ENCODE peak calls at places on chromosomes 1 and 21, in five cellular contexts. W, L, G, F and Y are unnamed samples.

GRCh38 chr1:29119365-29119929 is 4.3 kb downstream of the TMEM200B start:
- DNase-seq in G (no peak), W (no peak), L (no peak), F (no peak), Y (no peak)

GRCh38 chr1:201085902-201086735 is 26.1 kb downstream of the CACNA1S start:
- DNase-seq in L (peak), W (peak), G (peak), F (peak), Y (peak)

GRCh38 chr21:44950351-44950750 is 10.5 kb downstream of the SLX9 start:
- DNase-seq in W (peak), G (no peak), L (no peak), F (no peak), Y (no peak)

GRCh38 chr1:48003741-48004503 is 6.7 kb upstream of the TRABD2B start:
- DNase-seq in F (no peak), W (no peak), G (peak), L (peak), Y (no peak)

GRCh38 chr1:198088360-198089071 is 68.3 kb upstream of the NEK7 start:
- DNase-seq in W (peak), L (no peak), F (peak), G (peak), Y (peak)

GRCh38 chr1:196467230-196467629 is 141.0 kb downstream of the KCNT2 start:
- DNase-seq in F (peak), G (no peak), L (no peak), W (no peak), Y (no peak)

GRCh38 chr1:205171369-205171768 is 40.1 kb downstream of the DSTYK start:
- DNase-seq in L (no peak), F (no peak), G (no peak), W (no peak), Y (no peak)

GRCh38 chr1:224617410-224618361 is 1.6 kb downstream of the CNIH3 start:
- DNase-seq in G (no peak), L (no peak), F (peak), W (no peak), Y (no peak)

GRCh38 chr1:227915564-227916553 is 31.9 kb downstream of the WNT9A start:
- DNase-seq in W (no peak), L (no peak), F (no peak), G (peak), Y (no peak)

GRCh38 chr1:200564319-200564718 is 56.2 kb downstream of the KIF14 start:
- DNase-seq in W (no peak), L (no peak), G (no peak), F (no peak), Y (no peak)

GRCh38 chr1:110223581-110223980 is 13.5 kb downstream of the KCNC4 start:
- DNase-seq in F (no peak), W (no peak), G (no peak), L (no peak), Y (no peak)

GRCh38 chr1:229848762-229849677 is 218.0 kb upstream of the GALNT2 start:
- DNase-seq in F (peak), W (no peak), G (peak), L (no peak), Y (peak)

GRCh38 chr1:111814642-111815041 is 58.9 kb downstream of the DDX20 start:
- DNase-seq in L (no peak), W (no peak), G (no peak), F (no peak), Y (no peak)

GRCh38 chr1:177209357-177209756 is 38.6 kb downstream of the BRINP2 start:
- DNase-seq in G (peak), L (peak), F (peak), W (peak), Y (peak)

GRCh38 chr21:43306911-43307676 is 119.8 kb downstream of the SIK1 start:
- DNase-seq in G (peak), F (peak), L (peak), W (peak), Y (peak)

GRCh38 chr1:201408815-201409200 is 9.7 kb upstream of the LAD1 start:
- DNase-seq in G (no peak), W (no peak), F (no peak), L (no peak), Y (no peak)

GRCh38 chr1:203166192-203166940 is 9.3 kb downstream of the MYBPH start:
- DNase-seq in L (no peak), W (no peak), F (no peak), G (no peak), Y (no peak)

GRCh38 chr1:109903371-109903930 is 7.2 kb upstream of the CSF1 start:
- DNase-seq in W (no peak), F (no peak), G (no peak), L (no peak), Y (no peak)

GRCh38 chr1:97632776-97633175 is 288.1 kb downstream of the DPYD start:
- DNase-seq in G (no peak), L (no peak), F (peak), W (no peak), Y (no peak)

GRCh38 chr1:89719502-89720306 is 86.8 kb downstream of the LRRC8C start:
- DNase-seq in W (no peak), F (peak), G (peak), L (no peak), Y (no peak)

GRCh38 chr1:42164551-42165420 is at the start of gene GUCA2A:
- DNase-seq in W (no peak), L (no peak), F (no peak), G (no peak), Y (no peak)

GRCh38 chr21:46096997-46097825 is 701 bp upstream of the COL6A2 start:
- DNase-seq in F (no peak), W (no peak), L (no peak), G (no peak), Y (no peak)

GRCh38 chr1:178532392-178532791 is 19.5 kb downstream of the TEX35 start:
- DNase-seq in F (peak), L (peak), G (peak), W (peak), Y (peak)

GRCh38 chr1:160460214-160460642 is 59.9 kb downstream of the VANGL2 start:
- DNase-seq in W (no peak), G (no peak), L (no peak), F (no peak), Y (no peak)
- TF ChIP-seq CTCF in W (no peak), G (no peak), L (no peak), F (no peak), Y (no peak)

GRCh38 chr1:75908717-75909152 is 23.5 kb downstream of the ASB17 start:
- DNase-seq in W (no peak), L (peak), F (peak), G (peak), Y (peak)
- TF ChIP-seq CTCF in W (no peak), L (peak), F (peak), G (peak), Y (peak)

GRCh38 chr1:2525896-2526823 is at the start of gene PANK4:
- DNase-seq in G (peak), W (peak), L (peak), F (peak), Y (peak)
- TF ChIP-seq CTCF in G (no peak), W (no peak), L (no peak), F (no peak), Y (no peak)

DNA sequence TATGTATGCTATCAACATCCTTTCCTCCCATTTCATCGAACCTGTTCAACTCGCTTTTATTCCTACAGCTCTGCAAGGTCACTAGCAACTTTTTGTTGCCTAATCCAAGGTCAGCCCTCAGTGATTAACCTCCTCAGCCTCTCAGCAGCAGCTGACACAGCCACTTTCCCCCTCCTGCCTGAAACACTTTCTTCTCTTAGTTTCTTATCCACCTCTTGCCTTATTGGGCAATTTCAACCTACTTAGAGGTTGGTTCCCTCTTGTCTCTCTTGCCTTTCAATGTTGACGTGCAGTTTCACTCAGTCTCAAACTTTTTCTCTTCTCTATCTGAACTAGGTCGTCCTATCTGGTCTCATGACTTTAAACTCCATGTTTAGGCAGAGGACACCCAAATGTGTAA is 156.3 kb downstream of the C1orf94 start:
- DNase-seq in L (no peak), G (no peak), F (no peak), W (no peak), Y (no peak)
- TF ChIP-seq CTCF in L (no peak), G (no peak), F (no peak), W (no peak), Y (no peak)

DNA sequence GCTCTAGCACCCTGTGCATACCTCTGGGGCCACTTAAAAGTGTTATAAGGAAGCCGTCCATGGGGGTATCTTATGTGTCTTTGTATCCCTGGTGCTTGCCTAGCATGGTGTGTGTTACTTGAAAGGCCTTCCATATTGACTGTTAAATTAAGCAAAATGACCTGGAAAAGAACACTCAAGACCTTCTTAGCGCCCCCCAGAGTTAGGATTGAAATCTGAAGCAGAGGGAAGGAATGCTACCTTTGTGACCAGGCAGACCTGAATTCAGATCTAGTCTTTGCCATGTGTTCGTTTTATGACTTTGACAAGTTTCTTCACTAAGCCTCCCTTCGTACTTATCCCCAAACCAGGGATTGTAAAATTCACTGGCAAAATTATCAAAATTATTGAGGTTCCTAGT is 59.9 kb downstream of the SLC22A15 start:
- DNase-seq in G (no peak), W (no peak), F (no peak), L (peak), Y (no peak)
- TF ChIP-seq CTCF in G (no peak), W (no peak), F (no peak), L (no peak), Y (no peak)

GRCh38 chr21:37498664-37499063 is 132.1 kb downstream of the DYRK1A start:
- DNase-seq in L (no peak), F (no peak), G (no peak), W (no peak), Y (no peak)

GRCh38 chr21:37502947-37503346 is 136.4 kb downstream of the DYRK1A start:
- DNase-seq in L (no peak), F (no peak), W (no peak), G (no peak), Y (no peak)

DNA sequence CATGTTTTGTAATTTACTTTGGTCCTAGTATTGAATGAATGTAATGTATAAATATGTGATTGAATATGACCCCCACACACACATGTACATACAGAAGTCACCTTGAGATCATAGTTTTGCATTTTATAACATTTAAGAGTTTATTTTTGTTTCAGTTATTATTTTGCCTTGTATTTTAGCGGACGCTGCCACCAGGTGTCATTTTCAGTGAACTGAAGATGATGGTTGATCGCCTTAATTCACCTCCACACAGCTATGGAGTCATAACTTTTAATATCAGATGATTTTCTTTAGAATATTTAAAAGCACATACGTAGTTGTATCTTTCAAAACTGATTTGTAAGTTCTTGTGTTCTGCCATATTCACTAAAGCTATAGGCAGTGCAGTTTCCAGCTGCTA is 130.4 kb downstream of the DYRK1A start:
- DNase-seq in G (no peak), L (no peak), W (no peak), F (no peak), Y (no peak)
- TF ChIP-seq CTCF in G (no peak), L (peak), W (peak), F (peak), Y (no peak)

GRCh38 chr1:50318428-50318827 is 104.8 kb downstream of the DMRTA2 start:
- DNase-seq in G (no peak), F (no peak), L (no peak), W (no peak), Y (no peak)
- TF ChIP-seq CTCF in G (no peak), F (no peak), L (no peak), W (no peak), Y (no peak)

DNA sequence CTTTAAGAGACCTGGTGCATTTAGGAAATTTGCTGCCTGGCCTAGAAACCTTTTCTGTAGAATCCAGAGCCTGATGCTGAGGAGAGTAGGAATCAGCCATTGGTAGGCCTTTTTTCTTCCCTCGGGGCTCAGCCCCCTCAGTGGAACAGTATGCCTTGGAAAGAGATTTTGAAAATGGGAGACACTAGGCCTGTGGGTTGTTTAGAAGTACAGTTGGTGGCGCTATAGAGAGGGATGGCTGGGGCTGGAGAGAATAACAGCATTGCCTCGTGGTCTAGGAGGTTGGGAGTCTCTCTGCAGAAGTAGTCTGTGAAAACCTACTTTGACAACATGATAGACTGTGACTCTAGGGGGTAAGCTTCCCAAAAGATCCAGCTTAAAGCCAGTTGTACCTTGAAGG is 8.2 kb downstream of the KIF2C start:
- DNase-seq in L (no peak), W (no peak), G (no peak), F (no peak), Y (no peak)
- TF ChIP-seq CTCF in L (no peak), W (no peak), G (no peak), F (peak), Y (peak)

GRCh38 chr1:16119504-16119903 is 36.4 kb downstream of the EPHA2 start:
- DNase-seq in F (no peak), G (no peak), L (no peak), W (no peak), Y (no peak)
- TF ChIP-seq CTCF in F (no peak), G (no peak), L (no peak), W (no peak), Y (no peak)